ENCODE peak calls at places on chromosomes 4 and X, in nine cellular contexts. R is thoracic aorta, T is cardiac muscle cell, I is suprapubic skin, Z is esophagus squamous epithelium, F is SJSA1, G is sigmoid colon, V is A549, O is adrenal gland. Y is an unnamed sample.

GRCh38 chr4:6195602-6196319 is 4.6 kb downstream of the JAKMIP1 start:
- DNase-seq in F (no peak), O (no peak), I (no peak), R (no peak), Z (no peak), V (no peak), G (peak), T (no peak), Y (no peak)

GRCh38 chrX:108332281-108332680 is 105.9 kb downstream of the COL4A6 start:
- DNase-seq in I (no peak), F (no peak), R (no peak), Z (no peak), O (no peak), T (no peak), G (no peak), V (no peak), Y (no peak)

GRCh38 chr4:93184093-93184492 is 644.5 kb upstream of the ATOH1 start:
- DNase-seq in F (no peak), O (no peak), R (no peak), V (no peak), G (no peak), Z (no peak), I (no peak), T (peak), Y (no peak)

GRCh38 chrX:41350976-41351569 is 17.1 kb downstream of the DDX3X start:
- DNase-seq in R (no peak), I (no peak), O (no peak), T (peak), G (no peak), Z (no peak), V (peak), F (no peak), Y (no peak)

GRCh38 chr4:89101256-89102161 is 9.8 kb upstream of the TIGD2 start:
- DNase-seq in O (no peak), V (no peak), Z (no peak), G (no peak), T (no peak), R (no peak), I (no peak), F (no peak), Y (no peak)

GRCh38 chr4:168039593-168039992 is 52.7 kb upstream of the ANXA10 start:
- DNase-seq in Z (no peak), F (no peak), I (no peak), V (no peak), G (no peak), R (no peak), O (no peak), T (no peak), Y (no peak)

GRCh38 chr4:140662082-140662869 is 93.5 kb upstream of the UCP1 start:
- DNase-seq in Z (no peak), R (no peak), I (no peak), O (no peak), G (no peak), T (no peak), V (no peak), F (no peak), Y (no peak)

GRCh38 chr4:121964958-121965357 is 13.1 kb upstream of the TRPC3 start:
- DNase-seq in O (no peak), T (no peak), I (no peak), V (no peak), R (no peak), F (no peak), Z (no peak), G (no peak), Y (no peak)

GRCh38 chr4:8558080-8558960 is 21.9 kb upstream of the GPR78 start:
- DNase-seq in G (no peak), R (no peak), O (no peak), F (peak), T (no peak), Z (no peak), I (no peak), V (no peak), Y (no peak)

GRCh38 chr4:89737888-89738287 is 99.1 kb downstream of the SNCA start:
- DNase-seq in I (no peak), V (no peak), R (no peak), F (peak), O (no peak), G (no peak), Z (no peak), T (no peak), Y (peak)

GRCh38 chr4:14028862-14029261 is 401.3 kb upstream of the BOD1L1 start:
- DNase-seq in R (no peak), I (no peak), F (no peak), T (peak), Z (no peak), O (no peak), G (peak), V (no peak), Y (no peak)

GRCh38 chr4:73870260-73870659 is 1.1 kb downstream of the CXCL1 start:
- DNase-seq in G (peak), R (no peak), Z (no peak), T (no peak), O (no peak), V (peak), F (no peak), I (no peak), Y (no peak)

GRCh38 chr4:118752551-118752950 is 67.4 kb downstream of the METTL14 start:
- DNase-seq in V (no peak), F (no peak), O (no peak), Z (no peak), T (no peak), R (no peak), I (no peak), G (no peak), Y (no peak)

GRCh38 chr4:15378055-15378454 is 49.8 kb upstream of the C1QTNF7 start:
- DNase-seq in Z (no peak), T (no peak), I (no peak), G (no peak), F (no peak), V (no peak), O (no peak), R (no peak), Y (no peak)

GRCh38 chr4:16289872-16290554 is 63.7 kb upstream of the TAPT1 start:
- DNase-seq in V (peak), O (no peak), R (no peak), I (no peak), F (no peak), Z (no peak), G (no peak), T (peak), Y (peak)

GRCh38 chr4:168769416-168769815 is 240.6 kb downstream of the CBR4 start:
- DNase-seq in R (no peak), F (no peak), V (peak), O (no peak), T (no peak), I (no peak), Z (no peak), G (no peak), Y (no peak)

GRCh38 chrX:39823424-39823823 is 274.3 kb downstream of the BCOR start:
- DNase-seq in I (no peak), F (no peak), R (no peak), O (no peak), T (no peak), V (no peak), G (no peak), Z (no peak), Y (no peak)

GRCh38 chrX:119763175-119763574 is 4.8 kb downstream of the SOWAHD start:
- DNase-seq in I (no peak), R (no peak), G (no peak), O (no peak), T (no peak), F (peak), V (no peak), Z (no peak), Y (peak)

GRCh38 chr4:91058345-91058744 is 931.2 kb downstream of the CCSER1 start:
- DNase-seq in T (no peak), F (no peak), I (no peak), V (no peak), Z (no peak), R (no peak), G (no peak), O (no peak), Y (no peak)

GRCh38 chr4:478373-478772 is 20.6 kb downstream of the ZNF721 start:
- DNase-seq in R (no peak), T (no peak), G (no peak), Z (no peak), V (no peak), I (no peak), O (no peak), F (no peak), Y (no peak)

GRCh38 chr4:179165862-179166261 is 1723.6 kb upstream of the AGA start:
- DNase-seq in F (no peak), R (no peak), O (no peak), I (no peak), V (no peak), T (no peak), G (no peak), Z (no peak), Y (no peak)

GRCh38 chr4:7932333-7932732 is 7.3 kb downstream of the AFAP1 start:
- DNase-seq in G (no peak), Z (no peak), V (no peak), F (no peak), T (no peak), I (no peak), R (no peak), O (no peak), Y (no peak)

GRCh38 chr4:112325522-112325921 is 28.4 kb downstream of the ALPK1 start:
- DNase-seq in O (no peak), F (no peak), R (no peak), V (no peak), T (no peak), I (no peak), G (no peak), Z (no peak), Y (no peak)

GRCh38 chrX:147848543-147849448 is 62.9 kb upstream of the FMR1 start:
- DNase-seq in F (no peak), Z (no peak), I (no peak), G (no peak), R (no peak), O (no peak), T (no peak), V (no peak), Y (peak)

GRCh38 chr4:128574706-128575105 is 234.8 kb upstream of the JADE1 start:
- DNase-seq in F (no peak), O (peak), R (no peak), V (peak), I (peak), T (peak), G (peak), Z (no peak), Y (peak)

GRCh38 chr4:92047209-92047877 is 256.4 kb upstream of the GRID2 start:
- DNase-seq in V (peak), R (no peak), F (no peak), Z (no peak), I (no peak), G (no peak), O (no peak), T (peak), Y (peak)

GRCh38 chr4:68499021-68499420 is 51.8 kb downstream of the TMPRSS11E start:
- DNase-seq in V (no peak), O (no peak), F (no peak), T (no peak), R (no peak), G (no peak), Z (no peak), I (no peak), Y (no peak)

GRCh38 chr4:174631901-174632758 is 109.8 kb upstream of the HPGD start:
- DNase-seq in F (no peak), G (no peak), R (no peak), T (peak), V (peak), I (no peak), O (no peak), Z (no peak), Y (no peak)

GRCh38 chr4:5824635-5825034 is 68.3 kb downstream of the CRMP1 start:
- DNase-seq in T (peak), I (no peak), O (no peak), Z (no peak), R (no peak), V (peak), F (no peak), G (no peak), Y (peak)

GRCh38 chr4:2354127-2354526 is 64.3 kb downstream of the ZFYVE28 start:
- DNase-seq in R (no peak), T (no peak), O (no peak), I (peak), Z (no peak), V (no peak), F (no peak), G (peak), Y (no peak)

GRCh38 chrX:110286126-110286525 is 31.8 kb downstream of the AMMECR1 start:
- DNase-seq in O (no peak), I (no peak), T (no peak), V (peak), Z (no peak), F (peak), G (peak), R (no peak), Y (no peak)

GRCh38 chrX:148915474-148915873 is 415.1 kb downstream of the AFF2 start:
- DNase-seq in V (no peak), R (no peak), Z (no peak), O (no peak), F (no peak), I (no peak), T (no peak), G (no peak), Y (no peak)

GRCh38 chr4:153233761-153234371 is 29.6 kb downstream of the TRIM2 start:
- DNase-seq in V (peak), O (no peak), Z (no peak), R (no peak), F (no peak), I (no peak), G (peak), T (no peak), Y (peak)

GRCh38 chr4:634599-634985 is 9.2 kb downstream of the PDE6B start:
- DNase-seq in Z (no peak), V (no peak), T (no peak), G (peak), O (no peak), I (no peak), R (no peak), F (no peak), Y (no peak)

GRCh38 chr4:78846258-78846657 is 70.1 kb downstream of the BMP2K start:
- DNase-seq in F (no peak), R (no peak), O (no peak), I (no peak), G (no peak), Z (no peak), V (no peak), T (no peak), Y (no peak)

GRCh38 chr4:16225996-16226815 is at the start of gene TAPT1:
- DNase-seq in F (peak), V (peak), I (peak), R (peak), O (peak), G (peak), T (peak), Z (no peak), Y (peak)

DNA sequence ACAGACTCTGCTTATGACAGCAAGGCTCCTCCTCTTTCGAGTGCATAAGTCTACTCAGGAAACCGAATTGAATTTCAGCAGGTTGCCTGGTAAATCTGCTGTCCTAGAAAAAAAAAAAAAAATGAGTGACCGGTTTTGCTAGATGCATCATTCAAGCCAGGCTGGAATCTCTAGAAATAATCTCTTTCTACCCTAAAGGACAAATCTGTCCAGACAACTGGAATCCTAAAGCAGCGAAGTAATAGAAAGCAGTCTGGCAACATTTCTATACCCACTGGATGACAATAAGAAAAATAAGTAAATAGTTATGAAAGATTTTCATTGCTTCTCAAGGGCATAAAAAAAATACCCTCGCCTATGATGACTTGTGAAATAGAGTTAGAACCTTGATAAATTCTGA is 703.5 kb downstream of the RPA4 start:
- DNase-seq in O (no peak), F (no peak), Z (no peak), G (no peak), T (no peak), I (no peak), R (no peak), V (no peak), Y (no peak)
- H3K27ac ChIP-seq in O (no peak), F (no peak), Z (no peak), G (no peak), T (no peak), I (no peak), R (no peak), V (no peak), Y (no peak)

GRCh38 chrX:153724252-153725038 is at the start of the genes ABCD1 and BCAP31:
- DNase-seq in V (peak), I (peak), O (peak), F (peak), Z (peak), R (peak), T (peak), G (peak), Y (peak)
- H3K27ac ChIP-seq in V (peak), I (peak), O (peak), F (peak), Z (peak), R (peak), T (peak), G (peak), Y (peak)

DNA sequence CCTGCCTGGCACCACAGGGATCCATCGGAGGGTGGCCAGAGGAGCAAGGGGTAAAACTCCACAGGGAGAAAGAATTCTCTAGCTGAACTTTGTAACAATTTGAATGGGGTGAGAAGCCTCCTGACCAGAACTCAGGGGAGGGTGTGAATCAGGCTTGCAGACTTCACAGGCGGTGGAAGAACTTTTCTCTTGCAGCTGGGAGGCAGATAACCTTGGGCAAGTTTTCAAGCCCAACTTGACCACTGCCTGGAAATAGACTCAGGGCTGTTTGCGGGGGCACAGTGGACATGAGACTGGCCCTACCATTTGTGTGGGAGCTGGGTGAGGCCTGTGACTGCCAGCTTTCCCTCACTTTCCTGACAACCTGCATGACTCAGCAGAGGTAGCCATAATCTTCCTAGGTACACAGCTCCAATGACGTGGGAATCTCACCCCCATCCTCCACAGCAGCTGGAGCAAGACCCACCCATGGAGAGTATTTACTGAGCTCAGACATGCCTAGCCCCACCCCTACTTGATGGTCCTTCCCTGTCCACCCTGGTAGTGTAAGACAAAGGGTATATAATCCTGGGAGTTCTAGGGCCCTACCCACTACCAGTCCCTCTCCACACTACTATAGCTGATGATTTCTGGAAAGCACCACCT is 210.0 kb upstream of the AGTR2 start:
- DNase-seq in F (no peak), I (no peak), R (no peak), O (no peak), T (no peak), G (no peak), Z (no peak), V (peak), Y (no peak)
- H3K27ac ChIP-seq in F (no peak), I (no peak), R (no peak), O (no peak), T (peak), G (no peak), Z (no peak), V (peak), Y (no peak)

GRCh38 chr4:99383381-99383780 is 30.8 kb upstream of the ADH1C start:
- DNase-seq in G (no peak), R (no peak), O (no peak), V (no peak), T (no peak), I (no peak), Z (no peak), F (no peak), Y (no peak)

GRCh38 chr4:99383833-99384392 is 31.4 kb upstream of the ADH1C start:
- DNase-seq in G (peak), T (no peak), O (no peak), F (no peak), R (no peak), I (no peak), Z (no peak), V (no peak), Y (no peak)

GRCh38 chr4:99379571-99379970 is 27.0 kb upstream of the ADH1C start:
- DNase-seq in Z (no peak), G (no peak), I (no peak), F (no peak), V (no peak), O (no peak), R (no peak), T (no peak), Y (no peak)

GRCh38 chr4:99382745-99383360 is 30.3 kb upstream of the ADH1C start:
- DNase-seq in G (no peak), T (no peak), I (no peak), F (no peak), V (no peak), R (no peak), O (no peak), Z (no peak), Y (no peak)

DNA sequence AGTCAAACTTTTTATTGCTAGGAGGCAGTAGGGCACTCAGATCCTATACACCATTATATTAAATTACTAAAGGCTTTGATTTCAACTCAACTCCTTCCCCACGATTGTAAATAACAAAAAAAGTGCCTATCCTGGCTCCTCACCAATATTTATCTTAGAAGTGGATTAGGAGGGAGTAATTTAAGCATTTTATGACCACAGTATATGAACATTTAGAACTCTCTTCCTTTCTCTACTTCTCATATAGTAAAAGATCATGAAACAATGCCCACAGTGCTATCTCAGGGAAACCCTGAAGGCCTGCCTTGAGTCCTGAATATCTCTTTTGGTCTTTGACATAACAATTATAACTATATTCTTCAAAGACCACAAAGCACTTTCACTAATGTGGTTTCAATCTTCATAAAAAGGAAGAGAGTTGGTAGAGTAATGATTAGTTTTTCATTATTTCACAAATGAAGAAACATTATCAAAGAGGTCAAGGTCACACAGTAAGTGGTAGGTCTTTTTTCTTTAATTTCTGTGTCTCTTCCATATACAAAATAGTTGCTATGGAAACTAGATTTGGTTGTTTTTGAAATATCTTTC is 29.1 kb upstream of the ADH1C start:
- DNase-seq in G (no peak), T (no peak), I (no peak), O (no peak), Z (no peak), R (no peak), F (no peak), V (no peak), Y (no peak)
- H3K27ac ChIP-seq in G (no peak), T (no peak), I (no peak), O (no peak), Z (no peak), R (no peak), F (no peak), V (no peak), Y (no peak)

GRCh38 chr4:94409947-94410346 is 41.8 kb upstream of the PDLIM5 start:
- DNase-seq in I (no peak), Z (no peak), F (no peak), O (no peak), G (no peak), T (no peak), R (no peak), V (no peak), Y (no peak)
- H3K27ac ChIP-seq in I (no peak), Z (no peak), F (no peak), O (no peak), G (peak), T (peak), R (peak), V (peak), Y (no peak)

GRCh38 chrX:9912341-9912740 is 54.8 kb upstream of the CLDN34 start:
- DNase-seq in R (no peak), I (no peak), T (peak), O (no peak), V (no peak), F (no peak), G (no peak), Z (no peak), Y (peak)
- H3K27ac ChIP-seq in R (no peak), I (peak), T (no peak), O (no peak), V (no peak), F (no peak), G (no peak), Z (peak), Y (no peak)

GRCh38 chr4:108529984-108530901 is 90.1 kb upstream of the RPL34 start:
- DNase-seq in T (no peak), R (no peak), I (no peak), G (no peak), F (no peak), Z (no peak), O (no peak), V (no peak), Y (no peak)
- H3K27ac ChIP-seq in T (no peak), R (no peak), I (no peak), G (no peak), F (no peak), Z (no peak), O (no peak), V (no peak), Y (no peak)

Y was measured in SJCRH30.